ENCODE peak calls at places on chromosomes 12 and 14, in five cellular contexts. I is glutamatergic neuron; A is effector memory CD4-positive, alpha-beta T cell; K is NCI-H1105 treated with DMSO at 0.1 percent for 48 hours; O is naive thymus-derived CD8-positive, alpha-beta T cell. M is an unnamed sample.

GRCh38 chr12:47988073-47989022 is 15.9 kb downstream of the COL2A1 start:
- DNase-seq in K (peak; percentile 47), O (no peak), A (no peak), I (peak; percentile 44), M (peak; percentile 61)

GRCh38 chr14:102394717-102395378 is 32.1 kb downstream of the TECPR2 start:
- DNase-seq in K (no peak), I (no peak), O (peak; percentile 62), A (no peak), M (peak; percentile 28)

GRCh38 chr12:126171936-126172559 is 1106.8 kb downstream of the AACS start:
- DNase-seq in I (no peak), A (no peak), O (no peak), K (no peak), M (no peak)

GRCh38 chr14:69574266-69574953 is at the start of gene CCDC177:
- DNase-seq in I (peak; percentile 91), K (peak; percentile 88), A (peak; percentile 31), O (peak; percentile 73), M (peak; percentile 95)

GRCh38 chr12:68012712-68013111 is 23.5 kb downstream of the IFNG-AS1 start:
- DNase-seq in O (no peak), I (no peak), A (no peak), K (no peak), M (no peak)

GRCh38 chr12:62635630-62636029 is 169.0 kb downstream of the MON2 start:
- DNase-seq in I (no peak), O (no peak), K (no peak), A (no peak), M (no peak)

GRCh38 chr14:63752449-63753169 is 24.7 kb upstream of the SGPP1 start:
- DNase-seq in K (no peak), I (no peak), A (no peak), O (no peak), M (no peak)

GRCh38 chr12:103817791-103818190 is 23.2 kb downstream of the NT5DC3 start:
- DNase-seq in O (no peak), I (no peak), A (no peak), K (no peak), M (no peak)

GRCh38 chr12:30145351-30146017 is 361.7 kb upstream of the TMTC1 start:
- DNase-seq in O (no peak), A (no peak), I (no peak), K (peak; percentile 60), M (peak; percentile 52)

GRCh38 chr14:41873379-41874034 is 266.8 kb downstream of the LRFN5 start:
- DNase-seq in O (no peak), K (no peak), A (no peak), I (no peak), M (no peak)

GRCh38 chr14:92613008-92613658 is 99.6 kb downstream of the RIN3 start:
- DNase-seq in A (peak; percentile 18), O (peak; percentile 72), I (peak; percentile 73), K (no peak), M (peak; percentile 30)

GRCh38 chr12:131231194-131231980 is 277.7 kb downstream of the ADGRD1 start:
- DNase-seq in I (no peak), K (no peak), O (no peak), A (no peak), M (no peak)

GRCh38 chr12:54304187-54304810 is 3.5 kb upstream of the NFE2 start:
- DNase-seq in O (no peak), K (no peak), A (no peak), I (no peak), M (no peak)

GRCh38 chr14:72643317-72643801 is 250.5 kb downstream of the DPF3 start:
- DNase-seq in K (no peak), A (no peak), O (no peak), I (peak; percentile 54), M (peak; percentile 73)

GRCh38 chr12:63668028-63668799 is at the start of gene DPY19L2:
- DNase-seq in I (peak; percentile 77), K (peak; percentile 57), A (peak; percentile 9), O (peak; percentile 72), M (peak; percentile 97)

GRCh38 chr12:127381043-127381668 is 885.8 kb upstream of the TMEM132C start:
- DNase-seq in O (peak; percentile 7), K (peak; percentile 62), A (no peak), I (peak; percentile 73), M (peak; percentile 93)